ENCODE peak calls at places on chromosome 13, in four cellular contexts. U is GM12878, H is A549, M is HepG2. S is an unnamed sample.
A peak's percentile ranks its signal among the peaks of the same experiment; 100 is the strongest.

GRCh38 chr13:31951215-31951678 is 80.3 kb upstream of the FRY start:
- DNase-seq in U (peak; percentile 89), H (no peak), M (no peak), S (no peak)

GRCh38 chr13:45055198-45055901 is 65.0 kb upstream of the GTF2F2 start:
- DNase-seq in U (peak; percentile 24), H (peak; percentile 25), M (no peak), S (no peak)

GRCh38 chr13:26867451-26868067 is 107.0 kb upstream of the GPR12 start:
- DNase-seq in U (no peak), H (peak; percentile 5), M (no peak), S (peak; percentile 30)

GRCh38 chr13:35496761-35497386 is 20.4 kb upstream of the MAB21L1 start:
- DNase-seq in U (no peak), H (no peak), M (no peak), S (no peak)

GRCh38 chr13:99347911-99348451 is 40.8 kb upstream of the GPR183 start:
- DNase-seq in U (no peak), H (no peak), M (no peak), S (no peak)

GRCh38 chr13:30569901-30570576 is 47.7 kb upstream of the USPL1 start:
- DNase-seq in U (no peak), H (peak; percentile 13), M (peak; percentile 52), S (peak; percentile 49)

GRCh38 chr13:99192480-99192879 is 8.2 kb upstream of the UBAC2 start:
- DNase-seq in U (no peak), H (no peak), M (no peak), S (no peak)

GRCh38 chr13:75802161-75802560 is 166.0 kb downstream of the LMO7 start:
- DNase-seq in U (no peak), H (no peak), M (no peak), S (no peak)

GRCh38 chr13:33721719-33722118 is 96.2 kb upstream of the RFC3 start:
- DNase-seq in U (no peak), H (no peak), M (no peak), S (no peak)

GRCh38 chr13:114147803-114148520 is 15.5 kb upstream of the RASA3 start:
- DNase-seq in U (no peak), H (no peak), M (no peak), S (no peak)

GRCh38 chr13:42061943-42062342 is 13.5 kb downstream of the DGKH start:
- DNase-seq in U (no peak), H (no peak), M (no peak), S (no peak)

GRCh38 chr13:49517461-49517860 is 21.7 kb downstream of the PHF11 start:
- DNase-seq in U (no peak), H (no peak), M (peak; percentile 26), S (no peak)

GRCh38 chr13:65505941-65506340 is 1724.2 kb downstream of the PCDH9 start:
- DNase-seq in U (no peak), H (no peak), M (no peak), S (no peak)

GRCh38 chr13:65508745-65509144 is 1721.4 kb downstream of the PCDH9 start:
- DNase-seq in U (no peak), H (no peak), M (no peak), S (no peak)

GRCh38 chr13:65504213-65504612 is 1725.9 kb downstream of the PCDH9 start:
- DNase-seq in U (no peak), H (no peak), M (no peak), S (no peak)

DNA sequence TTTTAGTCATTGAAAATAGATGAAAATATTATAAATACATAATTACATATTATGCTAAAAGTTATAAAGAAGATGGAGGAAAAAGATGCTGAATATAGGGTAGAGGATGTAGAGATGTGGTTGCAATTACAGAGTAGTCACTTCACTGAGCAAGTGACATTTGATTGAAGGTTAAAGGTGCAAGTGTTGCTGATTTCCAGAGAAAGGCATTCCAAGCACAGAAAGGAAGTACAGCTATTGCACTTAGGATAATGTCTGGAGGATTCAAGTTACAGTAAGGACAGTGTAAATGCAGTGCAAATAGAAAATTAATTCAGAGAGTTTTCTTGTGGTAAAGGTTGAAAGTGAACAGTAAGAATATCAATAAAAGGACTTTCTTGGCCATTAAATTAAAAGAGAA is 1721.8 kb downstream of the PCDH9 start:
- DNase-seq in U (no peak), H (no peak), M (no peak), S (no peak)
- TF ChIP-seq BHLHE40 in U (no peak), H (no peak), M (no peak), S (no peak)

DNA sequence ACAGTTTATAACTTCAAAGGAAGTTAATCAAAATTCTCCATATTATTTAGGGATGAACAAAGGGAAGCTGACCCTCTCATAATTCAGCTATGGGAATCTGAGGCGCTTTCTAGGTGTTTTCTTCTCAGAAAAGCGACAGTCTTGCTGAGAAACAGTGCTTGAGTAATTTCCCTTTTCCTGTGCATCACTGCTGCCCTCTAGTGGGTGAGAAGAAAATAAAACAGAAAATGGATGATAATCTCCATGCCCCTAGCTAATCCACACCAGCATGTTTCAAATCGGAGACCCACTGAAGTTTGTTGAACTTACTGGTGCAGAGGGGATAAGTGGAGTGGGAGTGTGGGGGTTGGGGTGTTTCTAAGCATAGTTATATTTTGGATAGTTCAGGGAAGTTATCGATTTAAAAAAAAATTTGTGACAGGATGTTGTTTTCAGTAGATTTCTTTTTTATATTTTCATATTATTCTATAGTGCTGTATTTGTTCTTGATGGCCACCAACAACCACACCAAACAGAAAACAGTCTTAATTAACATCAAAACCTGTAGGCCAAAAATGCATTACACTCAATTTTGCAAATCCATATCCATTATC is 21.4 kb downstream of the LCP1 start:
- DNase-seq in U (no peak), H (peak; percentile 47), M (peak; percentile 58), S (peak; percentile 74)
- H3K4me3 ChIP-seq in U (peak overlapping the region; percentile 47), H (no peak overlapping the region), M (no peak overlapping the region), S (no peak overlapping the region)

GRCh38 chr13:43835701-43836100 is 43.8 kb downstream of the CCDC122 start:
- DNase-seq in U (no peak), H (no peak), M (no peak), S (no peak)
- TF ChIP-seq POLR2AphosphoS2 in U (no peak), H (no peak), M (no peak), S (no peak)

DNA sequence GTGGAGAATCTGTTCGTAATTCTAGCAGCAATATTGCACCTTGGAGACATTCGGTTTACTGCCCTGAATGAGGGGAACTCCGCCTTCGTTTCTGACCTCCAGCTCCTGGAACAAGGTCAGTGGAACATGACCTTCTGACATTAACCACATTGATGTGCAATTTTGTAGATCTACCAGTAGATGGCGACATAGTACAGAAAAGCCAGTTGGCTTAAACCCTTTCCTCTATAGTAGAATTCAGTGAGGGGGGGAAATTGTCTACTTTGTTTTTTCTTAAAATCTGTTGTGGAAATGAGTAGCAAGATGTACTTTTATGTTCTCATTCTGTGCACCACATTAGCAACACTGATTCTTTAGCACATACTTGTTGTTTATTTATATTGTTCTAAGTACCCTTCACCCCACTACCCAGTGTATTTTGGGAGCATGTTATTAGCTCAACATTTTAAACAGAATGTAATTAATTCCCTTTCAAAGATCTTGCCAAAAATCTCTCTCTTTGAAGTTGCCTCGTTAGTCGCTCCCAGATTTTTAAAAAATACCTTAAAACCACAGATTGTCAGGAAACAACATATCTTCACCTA is 332.2 kb downstream of the MYO16 start:
- DNase-seq in U (peak; percentile 24), H (peak; percentile 4), M (peak; percentile 43), S (peak; percentile 47)
- TF ChIP-seq BHLHE40 in U (no peak), H (no peak), M (no peak), S (no peak)